ENCODE peak calls at places on chromosomes 2 and 18, in ten cellular contexts. Z is mammary epithelial cell; F is thoracic aorta; X is CD4-positive, alpha-beta T cell; V is HFF-Myc; A is HFFc6; N is neural crest cell; H is HCT116; W is GM10248; I is heart left ventricle. Q is an unnamed sample.

GRCh38 chr2:24418166-24418843 is 58.0 kb upstream of the ITSN2 start:
- DNase-seq in Z (peak; percentile 10), F (no peak), X (no peak), V (no peak), A (no peak), N (no peak), H (no peak), W (no peak), I (no peak), Q (no peak)

GRCh38 chr2:16346671-16347070 is 319.0 kb downstream of the CYRIA start:
- DNase-seq in Z (no peak), F (no peak), X (no peak), V (no peak), A (no peak), N (no peak), H (no peak), W (no peak), I (no peak), Q (no peak)

GRCh38 chr18:76494181-76494540 is 881 bp downstream of the ZNF516 start:
- DNase-seq in Z (peak; percentile 19), F (no peak), X (peak; percentile 19), V (no peak), A (no peak), N (peak; percentile 43), H (no peak), W (no peak), I (no peak), Q (peak; percentile 29)

GRCh38 chr2:232137748-232138147 is 176.2 kb downstream of the DIS3L2 start:
- DNase-seq in Z (no peak), F (no peak), X (no peak), V (no peak), A (no peak), N (no peak), H (no peak), W (no peak), I (no peak), Q (no peak)

GRCh38 chr2:3807853-3808252 is 104.5 kb downstream of the DCDC2C start:
- DNase-seq in Z (no peak), F (no peak), X (no peak), V (no peak), A (no peak), N (no peak), H (no peak), W (no peak), I (no peak), Q (no peak)

GRCh38 chr2:144511945-144512344 is 8.0 kb downstream of the ZEB2 start:
- DNase-seq in Z (no peak), F (no peak), X (no peak), V (no peak), A (no peak), N (no peak), H (no peak), W (no peak), I (no peak), Q (no peak)

GRCh38 chr2:174399171-174399570 is 3.6 kb downstream of the SCRN3 start:
- DNase-seq in Z (no peak), F (no peak), X (no peak), V (no peak), A (peak; percentile 60), N (no peak), H (no peak), W (no peak), I (no peak), Q (no peak)

GRCh38 chr2:107633580-107634147 is 193.0 kb upstream of the RGPD4 start:
- DNase-seq in Z (peak; percentile 79), F (no peak), X (no peak), V (peak; percentile 14), A (peak; percentile 76), N (no peak), H (no peak), W (no peak), I (no peak), Q (no peak)

GRCh38 chr2:170733821-170734600 is 18.9 kb downstream of the SP5 start:
- DNase-seq in Z (no peak), F (no peak), X (no peak), V (no peak), A (no peak), N (no peak), H (no peak), W (no peak), I (no peak), Q (no peak)

GRCh38 chr2:102442967-102443828 is 20.2 kb downstream of the IL18RAP start:
- DNase-seq in Z (peak; percentile 35), F (no peak), X (peak; percentile 13), V (no peak), A (peak; percentile 23), N (peak; percentile 13), H (peak; percentile 18), W (peak; percentile 41), I (no peak), Q (peak; percentile 31)
- TF ChIP-seq CTCF in Z (peak; percentile 78), F (peak; percentile 57), X (peak; percentile 84), V (peak; percentile 64), A (peak; percentile 84), N (peak; percentile 82), H (peak; percentile 67), W (peak; percentile 71), I (peak; percentile 59), Q (peak; percentile 70)

GRCh38 chr18:36411745-36412168 is 114.2 kb downstream of the FHOD3 start:
- DNase-seq in Z (no peak), F (no peak), X (no peak), V (peak; percentile 42), A (peak; percentile 56), N (no peak), H (peak; percentile 50), W (no peak), I (no peak), Q (peak; percentile 28)
- TF ChIP-seq CTCF in Z (peak; percentile 63), F (peak; percentile 8), X (no peak), V (peak; percentile 56), A (peak; percentile 85), N (peak; percentile 58), H (peak; percentile 67), W (peak; percentile 22), I (no peak), Q (no peak)

GRCh38 chr2:121386707-121387106 is 101.7 kb upstream of the TFCP2L1 start:
- DNase-seq in Z (peak; percentile 59), F (no peak), X (no peak), V (no peak), A (peak; percentile 46), N (no peak), H (no peak), W (no peak), I (no peak), Q (no peak)

GRCh38 chr2:121377676-121378075 is 92.7 kb upstream of the TFCP2L1 start:
- DNase-seq in Z (peak; percentile 32), F (no peak), X (no peak), V (no peak), A (peak; percentile 27), N (no peak), H (no peak), W (no peak), I (no peak), Q (no peak)

GRCh38 chr2:121387591-121388325 is 102.8 kb upstream of the TFCP2L1 start:
- DNase-seq in Z (no peak), F (no peak), X (no peak), V (no peak), A (peak; percentile 24), N (no peak), H (no peak), W (no peak), I (no peak), Q (no peak)

GRCh38 chr2:121386102-121386501 is 101.1 kb upstream of the TFCP2L1 start:
- DNase-seq in Z (no peak), F (no peak), X (no peak), V (no peak), A (no peak), N (no peak), H (no peak), W (no peak), I (no peak), Q (no peak)

GRCh38 chr2:121382744-121383143 is 97.7 kb upstream of the TFCP2L1 start:
- DNase-seq in Z (no peak), F (no peak), X (no peak), V (no peak), A (no peak), N (no peak), H (no peak), W (no peak), I (no peak), Q (no peak)
- TF ChIP-seq CTCF in Z (peak; percentile 8), F (no peak), X (no peak), V (peak; percentile 22), A (peak; percentile 55), N (no peak), H (peak; percentile 35), W (no peak), I (no peak), Q (no peak)

GRCh38 chr2:233915133-233915532 is 2.0 kb upstream of the TRPM8 start:
- DNase-seq in Z (no peak), F (no peak), X (no peak), V (no peak), A (no peak), N (no peak), H (no peak), W (no peak), I (no peak), Q (no peak)
- TF ChIP-seq CTCF in Z (peak; percentile 52), F (no peak), X (no peak), V (no peak), A (peak; percentile 37), N (peak; percentile 46), H (peak; percentile 31), W (peak; percentile 18), I (no peak), Q (no peak)

GRCh38 chr2:7725132-7725849 is 808.1 kb downstream of the RNF144A start:
- DNase-seq in Z (no peak), F (no peak), X (no peak), V (no peak), A (no peak), N (no peak), H (no peak), W (no peak), I (no peak), Q (no peak)
- TF ChIP-seq CTCF in Z (peak; percentile 38), F (no peak), X (no peak), V (no peak), A (peak; percentile 26), N (no peak), H (no peak), W (peak; percentile 11), I (peak; percentile 15), Q (no peak)

GRCh38 chr2:127811922-127812321 is 951 bp upstream of the WDR33 start:
- DNase-seq in Z (no peak), F (no peak), X (no peak), V (no peak), A (no peak), N (no peak), H (no peak), W (no peak), I (no peak), Q (no peak)

GRCh38 chr2:127811397-127811860 is 458 bp upstream of the WDR33 start:
- DNase-seq in Z (no peak), F (no peak), X (no peak), V (no peak), A (no peak), N (no peak), H (no peak), W (no peak), I (no peak), Q (no peak)

GRCh38 chr2:127810156-127810636 is 775 bp downstream of the WDR33 start:
- DNase-seq in Z (peak; percentile 34), F (no peak), X (no peak), V (no peak), A (no peak), N (no peak), H (no peak), W (no peak), I (no peak), Q (no peak)

GRCh38 chr2:127807678-127808353 is 3.2 kb downstream of the WDR33 start:
- DNase-seq in Z (no peak), F (no peak), X (no peak), V (no peak), A (no peak), N (no peak), H (no peak), W (no peak), I (no peak), Q (no peak)

GRCh38 chr2:127810637-127811396 is at the start of gene WDR33:
- DNase-seq in Z (peak; percentile 91), F (peak; percentile 36), X (peak; percentile 93), V (peak; percentile 67), A (peak; percentile 73), N (peak; percentile 86), H (peak; percentile 80), W (peak; percentile 97), I (peak; percentile 94), Q (peak; percentile 92)
- TF ChIP-seq CTCF in Z (peak; percentile 47), F (no peak), X (no peak), V (no peak), A (peak; percentile 27), N (no peak), H (no peak), W (peak; percentile 49), I (peak; percentile 31), Q (no peak)